ENCODE peak calls at places on chromosomes 6 and 20, in five cellular contexts. L is IMR-90, T is lung, A is RWPE2, V is spleen. M is an unnamed sample.

GRCh38 chr6:39274903-39275302 is 39.3 kb downstream of the KCNK17 start:
- DNase-seq in T (no peak), V (no peak), L (no peak), A (no peak), M (no peak)

GRCh38 chr20:58059145-58059544 is 169.3 kb downstream of the ANKRD60 start:
- DNase-seq in V (no peak), T (no peak), L (no peak), A (no peak), M (peak)

GRCh38 chr20:58026361-58026760 is 202.1 kb downstream of the ANKRD60 start:
- DNase-seq in A (no peak), L (no peak), T (no peak), V (no peak), M (no peak)

GRCh38 chr6:33672808-33673207 is 38.7 kb downstream of the UQCC2 start:
- DNase-seq in T (peak), A (no peak), V (no peak), L (peak), M (peak)

GRCh38 chr20:58829531-58829941 is 21.2 kb downstream of the GNAS-AS1 start:
- DNase-seq in V (no peak), T (peak), A (no peak), L (peak), M (no peak)

GRCh38 chr20:24723953-24724352 is 225.1 kb upstream of the CST7 start:
- DNase-seq in L (no peak), T (peak), V (no peak), A (no peak), M (no peak)

GRCh38 chr6:136085370-136086115 is 164.6 kb downstream of the MTFR2 start:
- DNase-seq in T (no peak), V (no peak), L (peak), A (no peak), M (no peak)

GRCh38 chr20:58231678-58232077 is 3.2 kb upstream of the ANKRD60 start:
- DNase-seq in L (peak), T (no peak), A (no peak), V (no peak), M (no peak)

GRCh38 chr6:142872376-142872775 is 72.6 kb downstream of the HIVEP2 start:
- DNase-seq in A (no peak), V (no peak), L (peak), T (no peak), M (no peak)

DNA sequence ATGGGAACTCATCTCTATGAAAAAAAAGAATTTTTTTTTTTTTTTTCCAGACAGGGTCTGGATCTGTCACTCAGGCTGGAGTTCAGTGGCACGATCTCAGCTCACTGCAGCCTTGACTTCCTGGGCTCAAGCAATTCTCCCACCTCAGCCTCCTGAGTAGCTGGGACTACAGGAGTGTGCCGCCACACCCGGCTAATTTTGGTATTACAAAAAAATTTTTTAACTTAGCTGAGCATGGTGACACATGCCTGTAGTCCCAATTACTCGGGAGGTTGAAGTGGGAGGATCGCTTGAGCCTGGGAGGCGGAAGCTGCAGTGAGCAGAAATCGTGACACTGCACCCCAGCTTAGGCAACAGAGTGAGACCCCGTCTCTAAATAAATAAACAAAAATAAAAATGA is 7.5 kb downstream of the DEF6 start:
- DNase-seq in A (no peak), L (no peak), V (no peak), T (no peak), M (no peak)
- H3K27ac ChIP-seq in A (no peak), L (no peak), V (no peak), T (no peak), M (no peak)

GRCh38 chr6:157314705-157315321 is 8.5 kb downstream of the TMEM242 start:
- DNase-seq in V (no peak), A (no peak), T (no peak), L (peak), M (no peak)

GRCh38 chr6:157313531-157314467 is 9.5 kb downstream of the TMEM242 start:
- DNase-seq in L (no peak), A (no peak), V (no peak), T (no peak), M (no peak)

GRCh38 chr6:157312733-157313132 is 10.6 kb downstream of the TMEM242 start:
- DNase-seq in L (peak), V (no peak), T (no peak), A (no peak), M (no peak)

GRCh38 chr6:157322792-157323113 is 566 bp downstream of the TMEM242 start:
- DNase-seq in V (no peak), A (no peak), T (no peak), L (no peak), M (no peak)

DNA sequence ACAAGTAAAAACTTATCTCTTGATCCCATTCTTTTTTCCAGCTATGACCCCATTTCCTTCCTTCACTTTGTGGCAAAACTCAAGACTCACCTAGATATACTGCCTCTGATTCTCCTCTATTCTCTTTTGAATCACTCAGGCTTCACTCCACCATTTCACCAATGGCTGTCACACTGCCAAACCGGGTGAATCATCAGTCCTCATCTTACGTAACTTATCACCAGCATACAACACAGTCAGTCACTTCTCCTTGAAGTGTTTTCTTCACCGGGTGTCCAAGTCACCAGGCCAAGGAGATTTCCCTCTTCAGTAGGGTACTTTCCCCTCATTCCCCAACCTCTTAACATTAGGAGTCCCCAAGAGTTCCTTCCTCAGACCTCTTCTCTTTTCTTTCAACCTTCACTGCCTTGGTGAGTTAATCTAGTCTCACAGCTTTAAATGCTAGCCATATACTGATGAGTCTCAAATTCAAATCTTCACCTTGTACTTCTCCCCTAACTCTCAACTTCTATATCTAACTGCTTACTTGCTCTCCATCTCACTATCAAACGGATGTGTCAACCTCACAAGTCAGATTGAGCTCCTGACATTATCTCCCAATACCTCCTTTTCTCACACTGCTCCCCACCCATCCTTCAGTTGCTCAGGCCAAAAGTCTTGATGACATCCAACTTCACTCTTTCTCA is 6.0 kb downstream of the TMEM242 start:
- DNase-seq in T (peak), A (no peak), L (peak), V (no peak), M (peak)
- H3K27ac ChIP-seq in T (peak), A (peak), L (no peak), V (no peak), M (peak)

GRCh38 chr6:11766056-11766455 is 12.5 kb downstream of the ADTRP start:
- DNase-seq in V (no peak), L (peak), A (no peak), T (no peak), M (no peak)
- H3K27ac ChIP-seq in V (no peak), L (peak), A (peak), T (no peak), M (peak)

DNA sequence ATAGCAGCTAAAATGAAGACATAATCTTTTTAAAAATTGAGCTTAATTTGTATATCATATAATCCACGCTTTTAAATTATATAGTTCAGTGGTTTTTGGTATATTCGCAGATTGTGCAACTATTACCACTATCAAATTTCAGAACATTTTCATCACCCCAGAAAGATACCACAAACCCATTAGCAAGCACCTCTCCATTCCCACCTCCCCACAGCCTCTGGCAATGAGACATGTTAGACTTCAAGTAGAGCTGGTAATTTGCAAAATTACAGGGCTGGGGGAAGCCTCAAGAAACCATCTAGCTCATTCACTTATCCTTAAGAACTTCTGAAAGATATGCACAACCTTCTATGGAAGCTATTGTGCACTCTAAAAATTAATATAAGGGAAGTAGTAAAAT is 37.2 kb downstream of the TRMT6 start:
- DNase-seq in A (no peak), T (no peak), V (no peak), L (no peak), M (no peak)
- H3K27ac ChIP-seq in A (no peak), T (no peak), V (no peak), L (no peak), M (no peak)

DNA sequence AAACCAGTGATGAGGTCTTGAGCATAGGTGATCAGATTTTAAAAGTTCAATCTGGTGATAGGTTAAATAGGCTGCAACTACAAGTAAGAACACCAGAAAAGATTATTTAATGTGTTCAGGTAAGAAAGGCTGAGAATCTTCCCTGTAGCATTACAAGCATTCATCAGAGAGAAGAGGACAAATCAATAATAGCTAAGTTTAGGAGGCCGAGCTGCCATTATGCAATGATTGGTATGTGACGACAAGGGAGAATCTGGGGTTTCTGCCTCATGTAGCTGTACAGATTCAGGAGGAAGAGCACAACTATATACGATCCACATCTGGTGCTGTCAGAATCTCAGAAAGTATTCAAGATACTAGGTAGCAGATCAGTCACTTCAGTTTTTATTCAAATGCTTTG is 21.9 kb downstream of the MLIP start:
- DNase-seq in V (no peak), T (no peak), L (no peak), A (no peak), M (no peak)
- H3K27ac ChIP-seq in V (no peak), T (no peak), L (no peak), A (no peak), M (no peak)

DNA sequence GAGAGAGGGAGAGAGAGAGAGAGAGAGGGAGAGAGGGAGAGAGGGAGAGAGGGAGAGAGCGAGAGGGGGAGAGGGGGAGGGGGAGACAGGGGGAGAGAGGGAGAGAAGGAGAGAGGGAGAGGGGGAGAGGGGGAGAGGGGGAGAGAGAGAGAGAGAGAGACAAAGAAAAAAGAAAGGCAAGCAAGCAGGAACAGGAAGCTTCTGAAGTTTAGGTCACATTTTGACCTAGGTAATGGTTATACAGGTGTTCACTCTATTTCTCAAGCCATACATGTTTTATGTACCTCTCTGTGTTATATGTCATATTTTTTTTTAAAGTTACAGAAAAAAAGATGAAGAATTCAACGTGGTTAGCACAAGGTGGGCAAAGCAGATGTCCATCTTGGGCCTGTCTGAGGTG is 9.4 kb downstream of the NHSL1 start:
- DNase-seq in T (no peak), L (no peak), V (no peak), A (no peak), M (no peak)
- H3K27ac ChIP-seq in T (no peak), L (no peak), V (no peak), A (no peak), M (no peak)

GRCh38 chr6:77425676-77426075 is 37.6 kb downstream of the HTR1B start:
- DNase-seq in T (no peak), V (no peak), L (peak), A (no peak), M (no peak)
- H3K27ac ChIP-seq in T (no peak), V (no peak), L (no peak), A (no peak), M (no peak)